ENCODE peak calls at places on chromosomes 1 and 21, in seven cellular contexts. Q is tibial nerve, W is ovary, C is hepatocyte, E is psoas muscle, U is thyroid gland, M is BE2C. S is an unnamed sample. For H3K4me1, the result is how much of the 10 kb centered on the place peaks cover.

GRCh38 chr1:92992066-92992465 is 30.8 kb upstream of the DIPK1A start:
- DNase-seq in Q (no peak), W (no peak), C (no peak), E (no peak), U (no peak), M (no peak), S (no peak)

GRCh38 chr1:171142451-171143121 is 42.5 kb upstream of the FMO2 start:
- DNase-seq in Q (no peak), W (peak), C (peak), E (no peak), U (no peak), M (no peak), S (no peak)

GRCh38 chr1:92563457-92564216 is 76.9 kb upstream of the GFI1 start:
- DNase-seq in Q (no peak), W (no peak), C (no peak), E (no peak), U (no peak), M (no peak), S (no peak)

GRCh38 chr1:27592600-27593340 is 11.2 kb downstream of the AHDC1 start:
- DNase-seq in Q (no peak), W (no peak), C (no peak), E (no peak), U (no peak), M (no peak), S (no peak)

GRCh38 chr21:41219498-41220207 is 51.7 kb downstream of the BACE2 start:
- DNase-seq in Q (no peak), W (no peak), C (no peak), E (no peak), U (no peak), M (no peak), S (no peak)

GRCh38 chr1:152907686-152908601 is at the start of gene IVL:
- DNase-seq in Q (no peak), W (no peak), C (no peak), E (no peak), U (no peak), M (no peak), S (no peak)

GRCh38 chr1:223137402-223138100 is 5.5 kb downstream of the TLR5 start:
- DNase-seq in Q (no peak), W (no peak), C (peak), E (no peak), U (no peak), M (no peak), S (no peak)

GRCh38 chr1:108962681-108963051 is 618 bp downstream of the CLCC1 start:
- DNase-seq in Q (no peak), W (peak), C (peak), E (no peak), U (peak), M (peak), S (peak)

GRCh38 chr1:211699059-211699458 is 23.6 kb upstream of the NEK2 start:
- DNase-seq in Q (no peak), W (no peak), C (no peak), E (no peak), U (no peak), M (no peak), S (no peak)
- H3K4me3 ChIP-seq in Q (no peak), W (no peak), C (no peak), E (no peak), U (no peak), M (no peak), S (no peak)

GRCh38 chr1:3188150-3188971 is 119.4 kb downstream of the PRDM16 start:
- DNase-seq in Q (no peak), W (no peak), C (peak), E (no peak), U (peak), M (no peak), S (no peak)
- H3K4me1 ChIP-seq in Q (under half), W (under half), C (under half), E (under half), U (under half), M (under half), S (under half)

DNA sequence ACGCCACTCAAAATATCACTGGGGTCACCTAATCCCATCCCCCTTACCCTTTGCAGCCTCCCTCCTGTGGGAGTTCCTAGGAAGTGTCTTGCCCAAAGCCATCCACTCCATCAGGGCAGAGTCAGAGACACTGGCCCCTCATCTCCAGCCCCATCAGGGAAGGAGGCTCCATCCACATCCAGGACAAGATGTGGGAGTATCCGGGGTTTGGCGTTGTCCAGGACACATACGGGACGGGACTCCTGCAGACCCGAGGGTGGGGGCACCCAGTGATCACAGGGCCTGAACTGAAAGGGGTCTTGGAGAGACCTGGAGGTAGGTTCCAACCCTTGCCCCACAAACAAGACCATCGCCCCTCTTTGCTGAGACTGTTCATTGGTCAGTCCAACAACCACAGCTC is 348.2 kb downstream of the MATN1 start:
- DNase-seq in Q (no peak), W (no peak), C (no peak), E (no peak), U (no peak), M (no peak), S (no peak)
- H3K4me3 ChIP-seq in Q (no peak), W (no peak), C (no peak), E (no peak), U (no peak), M (no peak), S (no peak)

DNA sequence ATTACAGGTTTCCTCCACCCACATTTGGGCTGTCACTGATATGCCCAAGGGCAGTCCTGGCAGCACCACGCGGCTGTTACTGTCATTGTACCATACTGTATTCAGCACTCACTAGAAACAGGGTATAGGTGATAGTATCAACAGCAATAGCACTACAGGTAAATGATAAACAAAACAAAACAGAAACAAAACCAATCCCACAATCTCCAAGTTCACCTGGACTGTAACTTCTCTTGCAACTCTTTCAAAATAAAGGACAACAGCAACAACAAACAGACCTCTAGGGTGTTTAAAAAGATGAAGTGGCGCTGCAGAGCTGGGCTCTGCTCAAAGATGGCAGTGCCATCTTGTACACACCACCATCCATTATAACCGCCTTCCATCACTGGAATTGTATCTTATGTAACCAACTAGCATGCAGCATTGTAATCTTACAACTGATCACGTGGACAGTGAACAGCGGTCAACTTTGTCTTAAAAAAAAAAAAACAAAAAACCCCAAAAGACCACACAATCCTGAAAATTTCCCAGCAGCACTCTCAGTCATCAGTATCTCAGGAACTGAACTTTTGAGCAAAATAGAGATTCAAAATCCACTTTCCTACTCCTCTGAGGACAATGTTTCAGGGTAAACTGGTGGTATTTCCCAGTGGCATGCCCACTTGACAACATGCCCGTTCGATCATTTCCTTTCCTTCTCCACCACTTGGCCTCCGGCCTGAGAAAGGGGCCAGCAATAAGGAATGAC is 3.8 kb downstream of the IRF2BP2 start:
- DNase-seq in Q (no peak), W (no peak), C (peak), E (peak), U (peak), M (peak), S (no peak)
- H3K4me1 ChIP-seq in Q (under half), W (under half), C (under half), E (under half), U (under half), M (under half), S (under half)

DNA sequence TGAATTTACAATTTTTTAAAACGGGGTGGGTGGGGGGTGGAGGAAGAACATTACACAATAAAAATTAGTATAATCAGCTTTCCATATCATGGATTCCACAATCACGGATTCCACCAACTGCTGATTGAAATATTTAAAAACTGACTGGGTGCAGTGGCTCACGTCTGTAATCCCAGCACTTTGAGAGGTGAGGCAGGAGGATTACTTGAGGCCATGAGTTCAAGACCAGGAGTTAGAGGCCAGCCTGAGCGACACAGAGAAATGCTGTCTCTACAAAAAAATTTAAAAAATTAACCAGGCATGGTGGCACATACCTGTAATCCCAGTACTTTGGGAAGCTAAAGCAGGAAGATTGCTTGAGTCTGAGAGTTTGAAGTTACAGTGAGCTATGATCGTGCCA is 254.7 kb downstream of the ATG4C start:
- DNase-seq in Q (no peak), W (no peak), C (no peak), E (no peak), U (no peak), M (no peak), S (no peak)
- H3K4me3 ChIP-seq in Q (no peak), W (no peak), C (no peak), E (no peak), U (no peak), M (no peak), S (no peak)

GRCh38 chr1:98389809-98390208 is 271.7 kb upstream of the SNX7 start:
- DNase-seq in Q (no peak), W (no peak), C (peak), E (no peak), U (no peak), M (no peak), S (no peak)

GRCh38 chr1:98385691-98386090 is 275.8 kb upstream of the SNX7 start:
- DNase-seq in Q (no peak), W (no peak), C (no peak), E (no peak), U (no peak), M (peak), S (no peak)

GRCh38 chr1:98388431-98388830 is 273.1 kb upstream of the SNX7 start:
- DNase-seq in Q (no peak), W (no peak), C (no peak), E (no peak), U (no peak), M (no peak), S (no peak)

GRCh38 chr1:98387701-98388100 is 273.8 kb upstream of the SNX7 start:
- DNase-seq in Q (no peak), W (no peak), C (no peak), E (no peak), U (no peak), M (no peak), S (no peak)

GRCh38 chr1:98386675-98387440 is 274.7 kb upstream of the SNX7 start:
- DNase-seq in Q (no peak), W (no peak), C (no peak), E (no peak), U (no peak), M (peak), S (no peak)
- H3K4me1 ChIP-seq in Q (under half), W (under half), C (under half), E (under half), U (under half), M (under half), S (under half)

GRCh38 chr1:226979115-226979516 is 39.0 kb downstream of the COQ8A start:
- DNase-seq in Q (no peak), W (peak), C (no peak), E (no peak), U (no peak), M (no peak), S (no peak)
- H3K4me3 ChIP-seq in Q (no peak), W (no peak), C (no peak), E (peak), U (no peak), M (no peak), S (no peak)

GRCh38 chr1:56821462-56821797 is 2.2 kb upstream of the FYB2 start:
- DNase-seq in Q (no peak), W (no peak), C (peak), E (no peak), U (no peak), M (no peak), S (no peak)
- H3K4me1 ChIP-seq in Q (under half), W (under half), C (under half), E (under half), U (under half), M (under half), S (under half)

GRCh38 chr1:192159034-192159433 is 772 bp downstream of the RGS18 start:
- DNase-seq in Q (no peak), W (no peak), C (no peak), E (no peak), U (no peak), M (no peak), S (no peak)
- H3K4me3 ChIP-seq in Q (no peak), W (no peak), C (no peak), E (peak), U (no peak), M (no peak), S (no peak)

GRCh38 chr21:37800122-37800455 is 116.2 kb downstream of the KCNJ6 start:
- DNase-seq in Q (no peak), W (no peak), C (no peak), E (no peak), U (no peak), M (no peak), S (no peak)
- H3K4me1 ChIP-seq in Q (under half), W (under half), C (under half), E (under half), U (under half), M (under half), S (under half)